ENCODE peak calls at places on chromosomes 6 and 20, in eight cellular contexts. I, U, A, C, S, Q, M and P are unnamed samples.
A peak's percentile ranks its signal among the peaks of the same experiment; 100 is the strongest.

GRCh38 chr6:16669227-16669626 is 92.0 kb downstream of the ATXN1 start:
- DNase-seq in C (peak; percentile 49), S (peak; percentile 48), M (no peak), U (no peak), Q (no peak), A (peak; percentile 70), I (peak; percentile 12), P (no peak)

GRCh38 chr20:32972181-32973076 is 31.8 kb downstream of the SUN5 start:
- DNase-seq in M (peak; percentile 24), S (peak; percentile 77), Q (no peak), C (peak; percentile 64), I (no peak), A (no peak), U (no peak), P (peak; percentile 9)

GRCh38 chr20:31542963-31543362 is 28.7 kb downstream of the HM13 start:
- DNase-seq in A (no peak), S (no peak), Q (no peak), C (no peak), I (no peak), M (no peak), U (no peak), P (no peak)

GRCh38 chr6:26194774-26195375 is 107.6 kb downstream of the HFE start:
- DNase-seq in A (no peak), S (no peak), U (no peak), C (no peak), M (no peak), I (no peak), Q (no peak), P (no peak)

GRCh38 chr6:96760153-96760687 is 77.1 kb downstream of the GPR63 start:
- DNase-seq in M (no peak), U (no peak), I (peak; percentile 6), C (no peak), Q (peak; percentile 22), A (peak; percentile 5), S (no peak), P (peak; percentile 52)

GRCh38 chr20:710762-711120 is 35.1 kb upstream of the SCRT2 start:
- DNase-seq in I (no peak), U (no peak), C (no peak), M (no peak), A (no peak), S (no peak), Q (no peak), P (no peak)

GRCh38 chr6:43845646-43846045 is 75.6 kb downstream of the VEGFA start:
- DNase-seq in I (no peak), A (no peak), S (no peak), Q (no peak), U (no peak), M (no peak), C (no peak), P (no peak)

GRCh38 chr20:63178445-63178818 is 37.5 kb downstream of the YTHDF1 start:
- DNase-seq in C (no peak), I (peak; percentile 79), U (no peak), S (no peak), A (no peak), Q (no peak), M (no peak), P (no peak)

GRCh38 chr6:123519191-123519510 is 117.6 kb downstream of the TRDN start:
- DNase-seq in A (no peak), I (peak; percentile 29), M (no peak), C (no peak), U (no peak), Q (no peak), S (no peak), P (peak; percentile 27)

GRCh38 chr6:90610671-90611542 is 24.0 kb upstream of the MAP3K7 start:
- DNase-seq in C (no peak), U (no peak), I (peak; percentile 45), M (no peak), S (peak; percentile 45), Q (peak; percentile 3), A (no peak), P (peak; percentile 22)

GRCh38 chr20:62816031-62816878 is 595 bp upstream of the COL9A3 start:
- DNase-seq in M (no peak), C (no peak), S (no peak), U (no peak), Q (no peak), A (no peak), I (peak; percentile 36), P (no peak)

GRCh38 chr6:20789162-20789561 is 254.9 kb downstream of the CDKAL1 start:
- DNase-seq in I (no peak), U (no peak), M (no peak), S (no peak), A (no peak), C (no peak), Q (no peak), P (peak; percentile 17)

GRCh38 chr20:13401596-13401995 is 180.5 kb downstream of the ISM1 start:
- DNase-seq in U (no peak), Q (no peak), M (no peak), S (no peak), C (no peak), I (no peak), A (no peak), P (no peak)

GRCh38 chr6:12886961-12887775 is 170.6 kb downstream of the PHACTR1 start:
- DNase-seq in C (no peak), I (no peak), A (no peak), Q (no peak), S (no peak), U (no peak), M (no peak), P (no peak)

GRCh38 chr20:52383995-52384621 is 192.5 kb upstream of the ZFP64 start:
- DNase-seq in C (no peak), U (no peak), S (no peak), Q (no peak), I (no peak), A (no peak), M (no peak), P (no peak)

GRCh38 chr6:37048851-37049734 is 43.6 kb downstream of the FGD2 start:
- DNase-seq in Q (no peak), A (peak; percentile 39), M (peak; percentile 50), U (peak; percentile 54), C (peak; percentile 57), I (no peak), S (peak; percentile 57), P (no peak)

GRCh38 chr6:93678841-93679454 is 259.6 kb upstream of the EPHA7 start:
- DNase-seq in S (no peak), U (no peak), C (no peak), M (no peak), I (no peak), Q (no peak), A (peak; percentile 1), P (peak; percentile 14)

GRCh38 chr6:134446228-134446848 is 128.4 kb upstream of the SGK1 start:
- DNase-seq in I (no peak), M (no peak), C (no peak), A (no peak), S (no peak), Q (no peak), U (no peak), P (peak; percentile 87)

GRCh38 chr20:57188576-57189079 is 77.8 kb downstream of the BMP7 start:
- DNase-seq in S (no peak), C (no peak), I (no peak), U (no peak), M (no peak), A (no peak), Q (no peak), P (no peak)

GRCh38 chr6:13453771-13454251 is 33.6 kb downstream of the GFOD1 start:
- DNase-seq in A (peak; percentile 25), U (no peak), M (no peak), I (no peak), C (no peak), Q (no peak), S (peak; percentile 36), P (no peak)

GRCh38 chr20:38581013-38581412 is at the start of gene ADIG:
- DNase-seq in M (peak; percentile 16), C (no peak), U (no peak), S (no peak), A (no peak), Q (no peak), I (no peak), P (peak; percentile 83)